ENCODE peak calls at places on chromosomes 13 and 19, in five cellular contexts. One of them, this sample, is unnamed.

GRCh38 chr19:45179063-45179847 is 671 bp downstream of the BLOC1S3 start:
- DNase-seq in right lobe of liver: peak; percentile 66
- DNase-seq in cardiac muscle cell: peak; percentile 46
- DNase-seq in PC-9: peak; percentile 35
- DNase-seq in hepatocyte: peak; percentile 81
- DNase-seq in this sample: no peak

GRCh38 chr13:51905787-51906186 is 44.0 kb downstream of the CCDC70 start:
- DNase-seq in cardiac muscle cell: no peak
- DNase-seq in right lobe of liver: no peak
- DNase-seq in PC-9: no peak
- DNase-seq in hepatocyte: no peak
- DNase-seq in this sample: no peak

GRCh38 chr19:29841559-29842367 is 30.0 kb downstream of the CCNE1 start:
- DNase-seq in right lobe of liver: no peak
- DNase-seq in hepatocyte: peak; percentile 70
- DNase-seq in PC-9: peak; percentile 88
- DNase-seq in cardiac muscle cell: peak; percentile 38
- DNase-seq in this sample: peak; percentile 78

GRCh38 chr13:23427342-23428182 is 5.9 kb downstream of the SACS start:
- DNase-seq in right lobe of liver: no peak
- DNase-seq in PC-9: no peak
- DNase-seq in hepatocyte: peak; percentile 35
- DNase-seq in cardiac muscle cell: no peak
- DNase-seq in this sample: no peak

GRCh38 chr19:16143399-16144215 is at the start of gene HSH2D:
- DNase-seq in cardiac muscle cell: no peak
- DNase-seq in right lobe of liver: no peak
- DNase-seq in hepatocyte: peak; percentile 83
- DNase-seq in PC-9: peak; percentile 94
- DNase-seq in this sample: peak; percentile 77

GRCh38 chr13:106709509-106709908 is 141.6 kb upstream of the ARGLU1 start:
- DNase-seq in PC-9: no peak
- DNase-seq in right lobe of liver: no peak
- DNase-seq in cardiac muscle cell: no peak
- DNase-seq in hepatocyte: no peak
- DNase-seq in this sample: no peak

GRCh38 chr13:47299316-47299715 is 402.5 kb upstream of the HTR2A start:
- DNase-seq in right lobe of liver: no peak
- DNase-seq in hepatocyte: no peak
- DNase-seq in cardiac muscle cell: no peak
- DNase-seq in PC-9: no peak
- DNase-seq in this sample: no peak

GRCh38 chr13:45101327-45102018 is 18.8 kb upstream of the GTF2F2 start:
- DNase-seq in cardiac muscle cell: no peak
- DNase-seq in PC-9: no peak
- DNase-seq in right lobe of liver: no peak
- DNase-seq in hepatocyte: no peak
- DNase-seq in this sample: no peak

GRCh38 chr19:43809762-43810696 is 7.8 kb upstream of the LYPD5 start:
- DNase-seq in hepatocyte: peak; percentile 67
- DNase-seq in right lobe of liver: no peak
- DNase-seq in cardiac muscle cell: peak; percentile 61
- DNase-seq in PC-9: peak; percentile 66
- DNase-seq in this sample: peak; percentile 63

GRCh38 chr19:9835507-9835949 is 410 bp downstream of the PIN1 start:
- DNase-seq in PC-9: no peak
- DNase-seq in hepatocyte: no peak
- DNase-seq in right lobe of liver: no peak
- DNase-seq in cardiac muscle cell: no peak
- DNase-seq in this sample: no peak

GRCh38 chr19:9838324-9838723 is 3.2 kb downstream of the PIN1 start:
- DNase-seq in cardiac muscle cell: no peak
- DNase-seq in right lobe of liver: no peak
- DNase-seq in PC-9: no peak
- DNase-seq in hepatocyte: no peak
- DNase-seq in this sample: no peak

GRCh38 chr19:9836021-9836420 is 903 bp downstream of the PIN1 start:
- DNase-seq in cardiac muscle cell: peak; percentile 4
- DNase-seq in PC-9: no peak
- DNase-seq in hepatocyte: no peak
- DNase-seq in right lobe of liver: no peak
- DNase-seq in this sample: no peak

GRCh38 chr19:9834302-9834725 is 804 bp upstream of the PIN1 start:
- DNase-seq in PC-9: no peak
- DNase-seq in cardiac muscle cell: no peak
- DNase-seq in hepatocyte: no peak
- DNase-seq in right lobe of liver: no peak
- DNase-seq in this sample: no peak

DNA sequence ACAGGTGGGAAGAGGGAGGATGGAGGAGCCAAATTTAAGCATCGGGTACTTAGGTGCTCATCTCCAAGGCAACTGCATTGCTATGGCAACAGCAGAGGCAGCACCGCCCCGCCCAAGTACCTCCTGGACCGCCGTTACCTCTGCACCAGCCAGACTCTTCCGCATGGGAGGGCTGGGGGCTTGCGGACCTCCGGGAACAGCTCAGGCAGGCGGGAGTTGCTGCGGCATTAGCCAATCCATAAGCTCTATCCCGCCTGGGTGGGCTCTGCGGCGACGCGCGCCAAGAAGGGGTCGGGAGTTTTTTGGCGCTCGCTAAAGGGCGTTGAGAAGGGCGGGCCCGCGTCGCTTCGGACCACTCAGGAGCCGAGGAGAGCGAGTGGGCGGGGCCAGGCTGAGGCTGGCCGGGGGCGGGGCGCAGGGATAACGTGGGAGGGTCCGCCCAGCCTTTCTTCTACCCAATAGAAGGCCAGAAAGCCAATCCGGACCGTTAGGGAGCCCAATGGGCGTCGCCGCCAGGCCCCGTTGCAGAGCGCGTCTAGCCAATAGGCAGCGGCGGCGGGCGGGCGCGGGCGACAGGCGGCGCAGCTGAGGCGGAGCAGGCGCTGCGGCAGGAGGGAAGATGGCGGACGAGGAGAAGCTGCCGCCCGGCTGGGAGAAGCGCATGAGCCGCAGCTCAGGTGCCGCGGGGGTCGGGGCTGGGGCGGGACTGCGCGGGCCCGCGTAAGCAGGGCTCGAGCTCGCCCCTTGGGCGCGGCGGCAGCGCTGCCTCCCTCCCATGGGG is at the start of gene PIN1:
- DNase-seq in hepatocyte: peak; percentile 100
- DNase-seq in right lobe of liver: peak; percentile 99
- DNase-seq in PC-9: peak; percentile 96
- DNase-seq in cardiac muscle cell: peak; percentile 100
- DNase-seq in this sample: peak; percentile 95
- H3K27ac ChIP-seq in hepatocyte: peak within 1 kb of the TSS; percentile 7
- H3K27ac ChIP-seq in right lobe of liver: no peak within 1 kb of the TSS
- H3K27ac ChIP-seq in PC-9: no peak within 1 kb of the TSS
- H3K27ac ChIP-seq in cardiac muscle cell: no peak within 1 kb of the TSS
- H3K27ac ChIP-seq in this sample: peak within 1 kb of the TSS; percentile 56

DNA sequence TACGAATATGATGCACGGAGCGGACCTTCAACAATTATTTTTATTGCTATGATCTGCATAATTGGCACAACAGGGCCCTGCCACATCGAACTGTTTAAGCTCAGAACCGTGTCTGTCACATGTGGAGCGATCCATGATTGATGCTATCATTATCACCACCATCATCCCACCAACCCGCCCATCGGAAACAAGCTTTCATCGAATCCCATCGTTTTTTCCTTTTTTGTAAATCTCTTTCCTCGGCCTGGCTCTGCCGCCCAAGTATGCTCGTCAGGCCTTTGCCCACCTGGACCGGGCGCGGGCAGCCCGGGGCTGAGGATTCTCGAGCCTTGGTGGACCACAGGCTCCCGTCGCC is 533 bp upstream of the DCAF15 start:
- DNase-seq in cardiac muscle cell: no peak
- DNase-seq in PC-9: no peak
- DNase-seq in hepatocyte: peak; percentile 7
- DNase-seq in right lobe of liver: no peak
- DNase-seq in this sample: no peak
- H3K27ac ChIP-seq in cardiac muscle cell: no peak overlapping the region
- H3K27ac ChIP-seq in PC-9: no peak overlapping the region
- H3K27ac ChIP-seq in hepatocyte: no peak overlapping the region
- H3K27ac ChIP-seq in right lobe of liver: no peak overlapping the region
- H3K27ac ChIP-seq in this sample: no peak overlapping the region

DNA sequence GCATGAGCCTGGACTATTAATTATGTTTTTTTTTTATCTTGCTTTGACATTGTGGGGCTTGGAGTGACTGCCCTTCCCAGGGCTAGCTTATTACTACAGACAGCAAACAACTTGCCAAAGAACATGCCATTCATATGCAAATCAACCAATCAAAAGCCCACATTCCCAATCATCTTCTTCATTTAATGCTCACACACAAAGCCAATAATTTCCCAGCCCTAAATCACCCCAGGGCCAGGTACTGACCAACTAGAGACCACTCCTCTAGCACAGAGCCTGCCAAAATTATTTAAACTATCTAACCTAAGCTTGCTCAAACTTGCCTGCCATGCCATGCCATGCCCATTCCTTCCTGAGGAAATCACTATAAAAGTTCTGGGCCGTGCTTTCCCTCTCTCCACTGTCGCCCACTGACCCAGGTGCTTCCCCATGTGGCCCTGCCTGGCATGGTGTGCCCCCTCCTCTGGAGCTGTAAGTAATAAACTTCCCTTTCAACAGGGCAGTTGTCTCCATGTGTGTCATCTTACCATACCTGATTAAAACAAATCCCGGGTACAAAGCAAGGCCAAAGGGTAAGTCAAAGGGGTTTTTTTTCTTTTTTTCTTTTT is 15.7 kb downstream of the PBX4 start:
- DNase-seq in hepatocyte: no peak
- DNase-seq in PC-9: peak; percentile 39
- DNase-seq in right lobe of liver: no peak
- DNase-seq in cardiac muscle cell: no peak
- DNase-seq in this sample: no peak
- H3K27ac ChIP-seq in hepatocyte: no peak overlapping the region
- H3K27ac ChIP-seq in PC-9: peak overlapping the region; percentile 73
- H3K27ac ChIP-seq in right lobe of liver: no peak overlapping the region
- H3K27ac ChIP-seq in cardiac muscle cell: no peak overlapping the region
- H3K27ac ChIP-seq in this sample: no peak overlapping the region

DNA sequence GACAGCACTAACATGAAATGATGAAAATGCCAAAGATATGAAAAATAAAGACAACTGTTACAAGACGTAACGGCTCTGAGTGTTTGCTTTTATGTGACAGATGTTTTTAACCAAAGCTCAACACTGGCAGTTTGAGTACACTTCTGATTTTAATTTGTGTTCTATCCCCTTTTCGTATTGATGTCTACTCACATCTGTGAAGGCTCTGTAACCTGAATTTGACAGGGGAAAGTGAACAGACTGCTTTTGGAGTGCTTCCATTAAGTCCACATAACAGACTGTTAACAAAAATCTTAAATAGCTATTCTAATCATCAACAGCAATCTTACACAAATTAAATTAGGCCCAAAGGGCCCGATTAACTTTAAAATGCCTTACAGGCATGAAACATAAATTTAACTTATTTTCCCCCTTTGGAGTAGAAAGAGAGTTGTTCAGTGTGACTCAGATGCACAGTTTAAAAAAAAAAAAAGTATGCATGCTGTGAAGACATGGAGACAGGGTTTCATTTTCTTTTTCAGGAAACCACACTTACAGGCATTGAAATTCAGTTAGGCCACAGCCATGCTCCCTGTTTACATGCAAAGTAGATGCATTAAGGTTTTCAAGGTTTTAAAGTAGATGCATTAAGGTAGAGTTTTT is 16.3 kb upstream of the RNASEH2B start:
- DNase-seq in right lobe of liver: no peak
- DNase-seq in PC-9: no peak
- DNase-seq in hepatocyte: no peak
- DNase-seq in cardiac muscle cell: no peak
- DNase-seq in this sample: no peak
- H3K27ac ChIP-seq in right lobe of liver: no peak overlapping the region
- H3K27ac ChIP-seq in PC-9: no peak overlapping the region
- H3K27ac ChIP-seq in hepatocyte: peak overlapping the region; percentile 29
- H3K27ac ChIP-seq in cardiac muscle cell: no peak overlapping the region
- H3K27ac ChIP-seq in this sample: no peak overlapping the region

DNA sequence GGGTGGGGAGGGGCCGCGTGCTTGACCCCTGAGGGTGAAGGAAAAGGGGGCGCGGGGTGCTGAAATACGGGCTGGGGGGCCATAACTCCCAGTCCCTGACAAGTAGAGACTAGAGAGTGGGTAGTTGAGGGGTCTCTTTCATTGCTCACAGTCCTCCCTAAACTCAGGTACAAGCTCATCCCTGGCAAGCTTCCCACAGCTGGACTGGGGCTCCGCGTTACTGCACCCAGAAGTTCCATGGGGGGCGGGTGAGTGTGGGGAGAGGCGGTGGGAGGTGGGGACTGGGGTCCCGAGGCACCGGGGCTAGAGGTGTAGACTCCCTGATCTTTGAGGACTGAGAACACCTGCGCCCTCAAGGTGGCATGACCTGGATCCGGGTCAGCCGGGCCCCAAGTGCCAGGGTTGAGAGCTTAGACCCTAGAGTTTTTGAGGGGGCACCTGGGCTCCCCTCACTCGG is 1.3 kb downstream of the ETV2 start:
- DNase-seq in hepatocyte: no peak
- DNase-seq in right lobe of liver: no peak
- DNase-seq in cardiac muscle cell: no peak
- DNase-seq in PC-9: no peak
- DNase-seq in this sample: no peak
- H3K27ac ChIP-seq in hepatocyte: peak overlapping the region; percentile 96
- H3K27ac ChIP-seq in right lobe of liver: peak overlapping the region; percentile 71
- H3K27ac ChIP-seq in cardiac muscle cell: peak overlapping the region; percentile 37
- H3K27ac ChIP-seq in PC-9: no peak overlapping the region
- H3K27ac ChIP-seq in this sample: peak overlapping the region; percentile 85

GRCh38 chr19:35159606-35160005 is 5.1 kb downstream of the FXYD5 start:
- DNase-seq in PC-9: no peak
- DNase-seq in right lobe of liver: no peak
- DNase-seq in hepatocyte: no peak
- DNase-seq in cardiac muscle cell: no peak
- DNase-seq in this sample: no peak
- H3K27ac ChIP-seq in PC-9: peak overlapping the region; percentile 11
- H3K27ac ChIP-seq in right lobe of liver: no peak overlapping the region
- H3K27ac ChIP-seq in hepatocyte: no peak overlapping the region
- H3K27ac ChIP-seq in cardiac muscle cell: no peak overlapping the region
- H3K27ac ChIP-seq in this sample: no peak overlapping the region